ENCODE peak calls at places on chromosomes 2 and 18, in eight cellular contexts. One of them, this sample, is unnamed.

GRCh38 chr2:215338883-215339679 is 27.2 kb downstream of the ATIC start:
- DNase-seq in esophagus muscularis mucosa: peak; percentile 39
- DNase-seq in right lobe of liver: no peak
- DNase-seq in Peyer's patch: no peak
- DNase-seq in IMR-90: no peak
- DNase-seq in body of pancreas: no peak
- DNase-seq in H1: no peak
- DNase-seq in adrenal gland: no peak
- DNase-seq in this sample: no peak

GRCh38 chr2:231627384-231628156 is 34.9 kb downstream of the TEX44 start:
- DNase-seq in esophagus muscularis mucosa: no peak
- DNase-seq in right lobe of liver: no peak
- DNase-seq in Peyer's patch: no peak
- DNase-seq in IMR-90: peak; percentile 44
- DNase-seq in body of pancreas: no peak
- DNase-seq in H1: no peak
- DNase-seq in adrenal gland: no peak
- DNase-seq in this sample: no peak

GRCh38 chr2:173869244-173869643 is 95.9 kb downstream of the SP3 start:
- DNase-seq in esophagus muscularis mucosa: no peak
- DNase-seq in right lobe of liver: no peak
- DNase-seq in Peyer's patch: no peak
- DNase-seq in IMR-90: no peak
- DNase-seq in body of pancreas: no peak
- DNase-seq in H1: no peak
- DNase-seq in adrenal gland: no peak
- DNase-seq in this sample: no peak

GRCh38 chr18:46283268-46283667 is 179.1 kb downstream of the HAUS1 start:
- DNase-seq in esophagus muscularis mucosa: no peak
- DNase-seq in right lobe of liver: no peak
- DNase-seq in Peyer's patch: no peak
- DNase-seq in IMR-90: peak; percentile 10
- DNase-seq in body of pancreas: no peak
- DNase-seq in H1: no peak
- DNase-seq in adrenal gland: no peak
- DNase-seq in this sample: no peak

GRCh38 chr2:157898591-157898996 is 22.5 kb upstream of the ACVR1 start:
- DNase-seq in esophagus muscularis mucosa: no peak
- DNase-seq in right lobe of liver: no peak
- DNase-seq in Peyer's patch: no peak
- DNase-seq in IMR-90: peak; percentile 95
- DNase-seq in body of pancreas: peak; percentile 76
- DNase-seq in H1: no peak
- DNase-seq in adrenal gland: peak; percentile 69
- DNase-seq in this sample: peak; percentile 55

GRCh38 chr2:113709022-113709421 is 47.4 kb downstream of the SLC35F5 start:
- DNase-seq in esophagus muscularis mucosa: no peak
- DNase-seq in right lobe of liver: no peak
- DNase-seq in Peyer's patch: no peak
- DNase-seq in IMR-90: no peak
- DNase-seq in body of pancreas: no peak
- DNase-seq in H1: no peak
- DNase-seq in adrenal gland: no peak
- DNase-seq in this sample: no peak

GRCh38 chr2:232525796-232526195 is at the start of gene CHRND:
- DNase-seq in esophagus muscularis mucosa: no peak
- DNase-seq in right lobe of liver: no peak
- DNase-seq in Peyer's patch: no peak
- DNase-seq in IMR-90: no peak
- DNase-seq in body of pancreas: peak; percentile 70
- DNase-seq in H1: no peak
- DNase-seq in adrenal gland: peak; percentile 81
- DNase-seq in this sample: no peak

GRCh38 chr2:5740073-5740472 is 47.9 kb downstream of the SOX11 start:
- DNase-seq in esophagus muscularis mucosa: no peak
- DNase-seq in right lobe of liver: no peak
- DNase-seq in Peyer's patch: no peak
- DNase-seq in IMR-90: no peak
- DNase-seq in body of pancreas: no peak
- DNase-seq in H1: no peak
- DNase-seq in adrenal gland: no peak
- DNase-seq in this sample: no peak

GRCh38 chr18:13548106-13548819 is 178.1 kb downstream of the FAM210A start:
- DNase-seq in esophagus muscularis mucosa: no peak
- DNase-seq in right lobe of liver: no peak
- DNase-seq in Peyer's patch: peak; percentile 9
- DNase-seq in IMR-90: no peak
- DNase-seq in body of pancreas: no peak
- DNase-seq in H1: no peak
- DNase-seq in adrenal gland: no peak
- DNase-seq in this sample: no peak

GRCh38 chr2:80078290-80079036 is 226.1 kb downstream of the LRRTM1 start:
- DNase-seq in esophagus muscularis mucosa: peak; percentile 64
- DNase-seq in right lobe of liver: no peak
- DNase-seq in Peyer's patch: no peak
- DNase-seq in IMR-90: no peak
- DNase-seq in body of pancreas: no peak
- DNase-seq in H1: no peak
- DNase-seq in adrenal gland: no peak
- DNase-seq in this sample: no peak
- TF ChIP-seq POLR2A in esophagus muscularis mucosa: no peak
- TF ChIP-seq POLR2A in right lobe of liver: no peak
- TF ChIP-seq POLR2A in Peyer's patch: no peak
- TF ChIP-seq POLR2A in IMR-90: no peak
- TF ChIP-seq POLR2A in body of pancreas: no peak
- TF ChIP-seq POLR2A in H1: no peak
- TF ChIP-seq POLR2A in adrenal gland: no peak
- TF ChIP-seq POLR2A in this sample: no peak

GRCh38 chr2:216664593-216665034 is 30.7 kb downstream of the IGFBP5 start:
- DNase-seq in esophagus muscularis mucosa: no peak
- DNase-seq in right lobe of liver: no peak
- DNase-seq in Peyer's patch: no peak
- DNase-seq in IMR-90: peak; percentile 45
- DNase-seq in body of pancreas: no peak
- DNase-seq in H1: no peak
- DNase-seq in adrenal gland: no peak
- DNase-seq in this sample: no peak
- TF ChIP-seq CTCF in esophagus muscularis mucosa: no peak
- TF ChIP-seq CTCF in right lobe of liver: no peak
- TF ChIP-seq CTCF in Peyer's patch: no peak
- TF ChIP-seq CTCF in IMR-90: peak; percentile 45
- TF ChIP-seq CTCF in body of pancreas: no peak
- TF ChIP-seq CTCF in H1: peak; percentile 31
- TF ChIP-seq CTCF in adrenal gland: no peak
- TF ChIP-seq CTCF in this sample: no peak

GRCh38 chr2:31217465-31218200 is at the start of gene CAPN14:
- DNase-seq in esophagus muscularis mucosa: no peak
- DNase-seq in right lobe of liver: no peak
- DNase-seq in Peyer's patch: no peak
- DNase-seq in IMR-90: no peak
- DNase-seq in body of pancreas: no peak
- DNase-seq in H1: no peak
- DNase-seq in adrenal gland: no peak
- DNase-seq in this sample: no peak
- H3K4me1 ChIP-seq in esophagus muscularis mucosa: no peaks in the 10 kb centered on the region
- H3K4me1 ChIP-seq in right lobe of liver: no peaks in the 10 kb centered on the region
- H3K4me1 ChIP-seq in Peyer's patch: no peaks in the 10 kb centered on the region
- H3K4me1 ChIP-seq in IMR-90: no peaks in the 10 kb centered on the region
- H3K4me1 ChIP-seq in body of pancreas: no peaks in the 10 kb centered on the region
- H3K4me1 ChIP-seq in H1: no peaks in the 10 kb centered on the region
- H3K4me1 ChIP-seq in adrenal gland: no peaks in the 10 kb centered on the region
- H3K4me1 ChIP-seq in this sample: no peaks in the 10 kb centered on the region

DNA sequence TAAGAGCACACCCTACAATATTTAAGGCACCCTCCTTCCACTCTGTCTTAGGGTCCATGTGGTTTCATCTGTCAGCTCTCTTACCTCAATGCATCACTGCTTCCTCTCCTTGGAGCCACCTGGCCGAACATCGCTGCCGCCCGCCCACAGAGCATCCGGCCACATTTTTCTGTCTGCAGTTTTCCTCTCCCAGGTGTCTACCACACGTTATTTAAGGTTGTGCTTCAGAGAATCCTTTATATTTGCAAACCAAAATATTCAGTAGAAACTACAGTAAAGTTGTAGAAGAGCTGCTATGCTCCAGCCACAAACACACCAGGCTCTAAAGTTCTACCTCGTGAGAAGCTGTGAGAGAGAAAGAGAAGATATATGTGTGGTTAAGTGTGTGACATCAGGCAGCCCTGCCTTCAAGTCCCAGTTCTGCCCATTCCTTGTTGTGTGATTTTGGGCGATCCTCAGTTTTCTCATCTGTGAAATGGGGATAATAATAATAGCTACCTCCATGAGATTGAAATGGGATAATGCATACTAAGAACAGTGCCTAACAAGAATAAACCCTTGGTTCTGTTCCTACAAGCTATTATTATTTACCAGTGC is 4.9 kb upstream of the STK17B start:
- DNase-seq in esophagus muscularis mucosa: no peak
- DNase-seq in right lobe of liver: no peak
- DNase-seq in Peyer's patch: peak; percentile 86
- DNase-seq in IMR-90: no peak
- DNase-seq in body of pancreas: no peak
- DNase-seq in H1: no peak
- DNase-seq in adrenal gland: no peak
- DNase-seq in this sample: no peak
- TF ChIP-seq POLR2A in esophagus muscularis mucosa: no peak
- TF ChIP-seq POLR2A in right lobe of liver: no peak
- TF ChIP-seq POLR2A in Peyer's patch: no peak
- TF ChIP-seq POLR2A in IMR-90: no peak
- TF ChIP-seq POLR2A in body of pancreas: no peak
- TF ChIP-seq POLR2A in H1: no peak
- TF ChIP-seq POLR2A in adrenal gland: no peak
- TF ChIP-seq POLR2A in this sample: no peak

DNA sequence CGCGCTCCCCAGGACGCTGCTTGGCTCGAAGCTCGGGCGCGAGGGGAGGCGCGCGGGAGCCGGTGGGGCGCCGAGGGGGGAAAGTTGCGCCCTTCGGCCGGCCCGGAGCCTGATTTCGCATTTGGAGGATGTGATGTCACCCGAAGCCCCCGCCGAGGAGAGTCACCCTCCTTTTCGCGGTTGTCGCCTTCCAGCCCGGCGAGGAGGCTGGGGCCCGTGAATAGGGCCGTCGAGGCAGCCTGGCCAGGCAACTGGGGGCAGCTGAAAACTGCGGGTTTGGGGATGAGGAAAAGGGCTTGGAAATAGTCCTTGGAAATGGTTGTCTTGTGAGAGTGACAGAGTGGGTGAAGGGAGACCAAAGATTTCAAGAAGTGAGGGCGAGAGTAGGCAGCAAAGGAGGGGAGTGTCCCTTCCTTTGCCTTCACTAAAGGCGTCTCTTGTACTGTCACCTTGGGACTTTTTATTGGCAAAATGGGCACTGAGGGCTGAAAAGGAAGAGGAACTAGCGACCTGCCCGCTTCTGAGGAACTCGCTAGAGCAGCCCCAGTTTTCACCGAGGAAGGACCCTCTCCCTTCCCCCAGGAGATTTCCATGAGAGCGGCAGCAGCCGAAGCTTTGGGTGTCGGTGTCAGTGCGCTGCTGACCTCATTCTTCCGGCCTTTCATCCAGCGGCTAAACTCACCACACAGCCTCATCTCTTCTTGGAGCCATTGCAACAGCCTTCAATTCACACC is at the start of gene CD8A:
- DNase-seq in esophagus muscularis mucosa: peak; percentile 90
- DNase-seq in right lobe of liver: no peak
- DNase-seq in Peyer's patch: peak; percentile 83
- DNase-seq in IMR-90: peak; percentile 11
- DNase-seq in body of pancreas: no peak
- DNase-seq in H1: no peak
- DNase-seq in adrenal gland: no peak
- DNase-seq in this sample: no peak
- TF ChIP-seq CTCF in esophagus muscularis mucosa: no peak
- TF ChIP-seq CTCF in right lobe of liver: no peak
- TF ChIP-seq CTCF in Peyer's patch: no peak
- TF ChIP-seq CTCF in IMR-90: no peak
- TF ChIP-seq CTCF in body of pancreas: no peak
- TF ChIP-seq CTCF in H1: no peak
- TF ChIP-seq CTCF in adrenal gland: no peak
- TF ChIP-seq CTCF in this sample: no peak

DNA sequence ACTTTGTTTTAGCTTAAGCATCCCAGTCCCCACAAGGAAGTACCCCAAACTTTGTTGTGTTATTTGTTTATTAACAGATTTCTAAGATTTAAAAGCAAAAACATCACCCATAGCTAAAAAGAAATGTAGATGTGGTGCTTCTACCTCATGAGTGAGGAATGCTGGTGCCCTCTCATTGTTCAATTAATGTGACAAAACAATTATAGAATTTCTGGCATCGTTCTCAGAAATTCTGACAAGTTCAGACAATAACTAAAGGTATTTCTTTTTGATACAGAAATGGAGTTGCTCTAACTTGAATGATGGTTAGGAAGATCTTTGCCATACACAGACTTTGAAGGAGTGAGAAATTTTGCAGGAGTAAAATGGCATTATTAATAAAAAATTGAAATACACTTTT is 42.9 kb downstream of the SPRED2 start:
- DNase-seq in esophagus muscularis mucosa: no peak
- DNase-seq in right lobe of liver: no peak
- DNase-seq in Peyer's patch: no peak
- DNase-seq in IMR-90: no peak
- DNase-seq in body of pancreas: no peak
- DNase-seq in H1: no peak
- DNase-seq in adrenal gland: no peak
- DNase-seq in this sample: no peak
- H3K4me1 ChIP-seq in esophagus muscularis mucosa: peaks cover 27% of the 10 kb centered on the region
- H3K4me1 ChIP-seq in right lobe of liver: peaks cover 35% of the 10 kb centered on the region
- H3K4me1 ChIP-seq in Peyer's patch: peaks cover 14% of the 10 kb centered on the region
- H3K4me1 ChIP-seq in IMR-90: peaks cover 6% of the 10 kb centered on the region
- H3K4me1 ChIP-seq in body of pancreas: peaks cover 9% of the 10 kb centered on the region
- H3K4me1 ChIP-seq in H1: no peaks in the 10 kb centered on the region
- H3K4me1 ChIP-seq in adrenal gland: peaks cover under 1% of the 10 kb centered on the region
- H3K4me1 ChIP-seq in this sample: peaks cover 40% of the 10 kb centered on the region

This sample was measured in heart left ventricle.